ENCODE peak calls at places on chromosomes 3 and 15, in seven cellular contexts. H is psoas muscle; O is CD4-positive, alpha-beta T cell; Y is A549; L is CD8-positive, alpha-beta memory T cell; N is CD8-positive, alpha-beta T cell; P is heart left ventricle. M is an unnamed sample.

GRCh38 chr3:51319271-51319670 is 65.8 kb upstream of the MANF start:
- DNase-seq in H (no peak), O (no peak), Y (no peak), L (no peak), N (no peak), P (no peak), M (no peak)

GRCh38 chr3:186102687-186103086 is 6.2 kb downstream of the ETV5 start:
- DNase-seq in H (peak), O (no peak), Y (no peak), L (no peak), N (no peak), P (no peak), M (no peak)

GRCh38 chr15:77569647-77570186 is 63.0 kb downstream of the LINGO1 start:
- DNase-seq in H (no peak), O (no peak), Y (no peak), L (no peak), N (no peak), P (no peak), M (no peak)

GRCh38 chr15:81265256-81265943 is 58.5 kb downstream of the STARD5 start:
- DNase-seq in H (no peak), O (no peak), Y (no peak), L (no peak), N (no peak), P (no peak), M (no peak)

GRCh38 chr15:77402740-77403379 is 17.0 kb downstream of the PEAK1 start:
- DNase-seq in H (no peak), O (no peak), Y (no peak), L (no peak), N (no peak), P (no peak), M (no peak)

GRCh38 chr15:51579012-51579411 is 43.6 kb downstream of the DMXL2 start:
- DNase-seq in H (no peak), O (no peak), Y (no peak), L (no peak), N (no peak), P (no peak), M (no peak)

GRCh38 chr3:47315069-47315647 is 32.4 kb downstream of the KLHL18 start:
- DNase-seq in H (no peak), O (no peak), Y (no peak), L (no peak), N (no peak), P (peak), M (no peak)

GRCh38 chr3:4588410-4588809 is 95.3 kb downstream of the ITPR1 start:
- DNase-seq in H (peak), O (no peak), Y (no peak), L (no peak), N (no peak), P (no peak), M (no peak)

GRCh38 chr15:85094685-85095084 is 113.0 kb downstream of the PDE8A start:
- DNase-seq in H (no peak), O (no peak), Y (no peak), L (no peak), N (no peak), P (no peak), M (no peak)

GRCh38 chr15:35243758-35244157 is 158.7 kb upstream of the NANOGP8 start:
- DNase-seq in H (no peak), O (no peak), Y (no peak), L (no peak), N (no peak), P (no peak), M (no peak)

GRCh38 chr3:99799420-99799819 is 18.2 kb upstream of the CMSS1 start:
- DNase-seq in H (no peak), O (no peak), Y (no peak), L (no peak), N (no peak), P (no peak), M (no peak)

GRCh38 chr3:14424711-14425573 is 22.5 kb downstream of the SLC6A6 start:
- DNase-seq in H (no peak), O (peak), Y (no peak), L (peak), N (no peak), P (no peak), M (no peak)

GRCh38 chr3:48412375-48413001 is 17.4 kb downstream of the PLXNB1 start:
- DNase-seq in H (peak), O (no peak), Y (no peak), L (no peak), N (no peak), P (peak), M (no peak)

GRCh38 chr15:64356443-64357040 is 569 bp upstream of the CSNK1G1 start:
- DNase-seq in H (no peak), O (no peak), Y (peak), L (no peak), N (no peak), P (no peak), M (no peak)

GRCh38 chr3:115853083-115853482 is 229.8 kb downstream of the GAP43 start:
- DNase-seq in H (no peak), O (no peak), Y (no peak), L (no peak), N (no peak), P (no peak), M (no peak)

GRCh38 chr3:128457918-128458317 is 8.8 kb downstream of the DNAJB8 start:
- DNase-seq in H (no peak), O (no peak), Y (no peak), L (no peak), N (no peak), P (no peak), M (no peak)

GRCh38 chr15:52121006-52121405 is 8.4 kb upstream of the BCL2L10 start:
- DNase-seq in H (no peak), O (no peak), Y (no peak), L (no peak), N (no peak), P (no peak), M (no peak)

GRCh38 chr15:89731275-89731674 is 19.8 kb downstream of the MESP1 start:
- DNase-seq in H (no peak), O (no peak), Y (no peak), L (no peak), N (no peak), P (no peak), M (no peak)

GRCh38 chr15:90074916-90075315 is 27.4 kb downstream of the IDH2 start:
- DNase-seq in H (no peak), O (no peak), Y (no peak), L (no peak), N (no peak), P (no peak), M (no peak)

GRCh38 chr15:80875568-80875967 is 96.4 kb downstream of the CEMIP start:
- DNase-seq in H (peak), O (no peak), Y (no peak), L (no peak), N (no peak), P (peak), M (peak)

GRCh38 chr3:136862611-136862951 is 573 bp downstream of the NCK1 start:
- DNase-seq in H (peak), O (peak), Y (peak), L (peak), N (peak), P (peak), M (peak)

GRCh38 chr3:88589131-88589530 is 439.4 kb downstream of the C3orf38 start:
- DNase-seq in H (no peak), O (no peak), Y (no peak), L (no peak), N (no peak), P (no peak), M (no peak)
- H3K27ac ChIP-seq in H (no peak), O (no peak), Y (no peak), L (no peak), N (no peak), P (no peak), M (no peak)

DNA sequence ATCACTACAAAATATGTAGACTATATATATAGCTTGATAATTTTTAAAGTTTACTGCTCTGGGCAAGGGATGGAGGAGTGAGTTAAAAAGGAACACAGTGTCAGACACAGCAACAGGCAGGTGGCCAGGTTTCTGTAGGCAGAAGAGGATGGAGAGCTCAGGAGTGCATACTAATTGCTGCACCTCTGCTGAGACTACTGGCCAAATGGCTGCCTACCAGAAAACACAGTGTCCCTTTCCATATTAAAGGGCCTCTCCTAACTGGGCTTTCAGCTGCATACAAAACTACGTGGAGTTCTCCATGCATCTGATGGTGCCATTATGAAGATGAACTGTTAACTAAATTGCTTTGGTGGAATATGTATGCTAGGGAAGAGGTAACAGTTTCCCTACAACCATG is 1.8 kb downstream of the ATP13A4 start:
- DNase-seq in H (no peak), O (no peak), Y (no peak), L (no peak), N (no peak), P (no peak), M (no peak)
- H3K27ac ChIP-seq in H (no peak), O (no peak), Y (no peak), L (no peak), N (no peak), P (no peak), M (peak)

GRCh38 chr3:126485131-126485530 is 9.4 kb upstream of the ZXDC start:
- DNase-seq in H (no peak), O (no peak), Y (no peak), L (no peak), N (no peak), P (no peak), M (no peak)

GRCh38 chr3:126484148-126484547 is 8.5 kb upstream of the ZXDC start:
- DNase-seq in H (no peak), O (no peak), Y (no peak), L (no peak), N (no peak), P (no peak), M (no peak)

GRCh38 chr3:126485956-126486884 is 10.5 kb upstream of the ZXDC start:
- DNase-seq in H (no peak), O (no peak), Y (no peak), L (no peak), N (no peak), P (no peak), M (no peak)

GRCh38 chr3:126483321-126483761 is 7.7 kb upstream of the ZXDC start:
- DNase-seq in H (no peak), O (no peak), Y (no peak), L (no peak), N (no peak), P (no peak), M (no peak)

GRCh38 chr3:126484662-126485061 is 9.0 kb upstream of the ZXDC start:
- DNase-seq in H (no peak), O (no peak), Y (no peak), L (no peak), N (no peak), P (no peak), M (no peak)
- H3K27ac ChIP-seq in H (peak), O (no peak), Y (no peak), L (no peak), N (no peak), P (no peak), M (no peak)

DNA sequence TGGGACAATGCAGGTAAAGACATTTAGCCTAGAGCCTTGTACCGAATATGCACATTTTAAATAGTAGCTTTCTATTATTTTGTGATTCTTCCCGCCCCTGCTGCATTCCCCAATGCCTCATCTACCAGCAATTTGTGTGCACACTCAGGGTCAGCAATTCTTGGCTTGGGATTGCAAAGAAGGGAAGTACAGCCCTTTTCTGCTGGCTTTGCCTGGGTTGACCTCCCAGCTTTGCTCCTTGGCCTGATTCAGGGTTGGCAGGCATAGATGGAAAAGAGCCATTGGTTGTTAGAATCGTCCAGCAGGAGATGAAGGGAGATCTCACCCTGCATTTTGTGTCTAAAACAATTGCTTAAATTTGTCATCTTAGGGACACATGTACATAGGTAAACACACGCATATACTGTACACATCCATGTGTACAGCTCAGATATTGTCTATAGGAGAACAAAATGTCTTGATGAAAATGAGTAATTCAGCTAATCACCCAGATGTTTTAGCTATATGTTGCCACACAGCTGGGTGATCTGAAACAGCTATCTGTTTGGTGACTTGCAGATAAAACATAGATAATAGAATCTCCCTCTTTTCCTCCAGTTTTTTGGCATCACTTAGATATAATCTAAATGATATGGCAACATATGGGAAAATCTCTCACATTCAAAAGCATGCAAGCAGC is 340.9 kb upstream of the TBL1XR1 start:
- DNase-seq in H (peak), O (no peak), Y (no peak), L (no peak), N (no peak), P (peak), M (peak)
- H3K27ac ChIP-seq in H (no peak), O (no peak), Y (no peak), L (no peak), N (no peak), P (no peak), M (peak)

DNA sequence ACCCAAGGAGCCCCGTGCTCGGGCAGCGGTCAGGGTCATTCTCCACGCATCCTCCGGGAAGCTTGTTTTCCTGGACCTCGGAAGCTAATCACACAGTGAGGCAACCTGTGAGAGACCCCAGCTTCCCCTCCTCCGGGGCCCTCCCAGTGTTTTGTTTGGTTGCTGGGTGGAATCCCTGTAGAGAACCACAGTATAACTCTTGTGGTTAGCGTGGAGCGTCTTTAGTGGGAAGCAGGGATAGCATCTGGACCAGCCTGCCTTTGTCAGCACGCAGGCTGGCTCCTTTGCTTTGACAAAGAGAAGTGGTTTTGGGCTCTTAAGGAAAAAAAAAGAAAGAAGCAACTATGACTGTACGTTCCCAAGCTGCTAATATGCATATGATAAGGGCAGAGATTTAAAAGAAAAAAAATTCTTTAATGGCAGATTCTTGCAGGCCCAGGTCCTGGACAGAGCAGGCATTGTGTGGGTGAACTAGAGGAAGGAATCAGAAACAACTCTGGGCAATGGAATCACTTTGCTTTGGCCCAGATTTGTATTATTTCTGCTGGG is 340.8 kb upstream of the CTDSPL start:
- DNase-seq in H (no peak), O (no peak), Y (no peak), L (no peak), N (no peak), P (no peak), M (no peak)
- H3K27ac ChIP-seq in H (no peak), O (no peak), Y (no peak), L (no peak), N (no peak), P (peak), M (no peak)

DNA sequence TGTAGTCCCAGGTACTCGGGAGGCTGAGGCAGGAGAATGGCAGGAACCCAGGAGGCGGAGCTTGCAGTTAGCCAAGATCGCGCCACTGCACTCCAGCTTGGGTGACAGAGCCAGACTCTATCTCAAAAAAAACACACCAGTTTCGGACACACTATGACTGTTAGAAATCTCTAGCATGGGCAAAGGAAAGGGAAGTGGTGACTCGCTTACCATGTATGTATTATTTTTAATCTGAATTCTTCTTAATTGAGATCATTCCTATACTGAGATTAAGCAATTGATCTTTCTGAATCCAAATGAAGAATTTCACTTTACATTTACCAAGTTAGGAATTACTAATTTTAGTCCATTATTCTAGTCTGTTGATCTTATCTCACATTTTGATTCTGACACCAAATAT is 459.2 kb upstream of the ALCAM start:
- DNase-seq in H (no peak), O (no peak), Y (no peak), L (no peak), N (no peak), P (no peak), M (no peak)
- H3K27ac ChIP-seq in H (no peak), O (no peak), Y (no peak), L (no peak), N (no peak), P (no peak), M (no peak)